ENCODE peak calls at places on chromosome 6, in four cellular contexts. X, J, I and S are unnamed samples.

GRCh38 chr6:150004101-150004782 is 21.1 kb downstream of the RAET1L start:
- DNase-seq in X (no peak), J (no peak), I (no peak), S (no peak)

GRCh38 chr6:53813096-53813495 is 18.3 kb downstream of the LRRC1 start:
- DNase-seq in X (no peak), J (no peak), I (no peak), S (no peak)

GRCh38 chr6:153958860-153959259 is 80.2 kb upstream of the OPRM1 start:
- DNase-seq in X (no peak), J (no peak), I (no peak), S (no peak)

GRCh38 chr6:5472583-5472982 is 211.3 kb downstream of the FARS2 start:
- DNase-seq in X (no peak), J (no peak), I (no peak), S (no peak)

GRCh38 chr6:11621119-11621518 is 83.6 kb downstream of the TMEM170B start:
- DNase-seq in X (no peak), J (no peak), I (no peak), S (no peak)

GRCh38 chr6:137241481-137242011 is 22.4 kb upstream of the IFNGR1 start:
- DNase-seq in X (no peak), J (peak), I (no peak), S (no peak)

GRCh38 chr6:75204959-75205775 is 686 bp downstream of the COL12A1 start:
- DNase-seq in X (no peak), J (no peak), I (no peak), S (no peak)

GRCh38 chr6:87791982-87792381 is 89.9 kb upstream of the AKIRIN2 start:
- DNase-seq in X (no peak), J (no peak), I (no peak), S (no peak)

GRCh38 chr6:125781307-125781868 is 9.4 kb upstream of the NCOA7 start:
- DNase-seq in X (peak), J (no peak), I (no peak), S (no peak)

GRCh38 chr6:100099189-100100074 is 105.4 kb upstream of the MCHR2 start:
- DNase-seq in X (peak), J (peak), I (peak), S (no peak)

GRCh38 chr6:135052939-135053338 is 1.7 kb downstream of the HBS1L start:
- DNase-seq in X (peak), J (no peak), I (no peak), S (no peak)

GRCh38 chr6:22322103-22322882 is 25.5 kb upstream of the PRL start:
- DNase-seq in X (no peak), J (no peak), I (no peak), S (no peak)

GRCh38 chr6:75207211-75207984 is 1.5 kb upstream of the COL12A1 start:
- DNase-seq in X (no peak), J (no peak), I (no peak), S (no peak)

GRCh38 chr6:135393289-135393688 is 104.3 kb downstream of the AHI1 start:
- DNase-seq in X (no peak), J (no peak), I (no peak), S (no peak)

GRCh38 chr6:159640722-159641482 is 52.1 kb downstream of the SOD2 start:
- DNase-seq in X (no peak), J (no peak), I (no peak), S (no peak)

GRCh38 chr6:73152998-73153757 is 72.1 kb downstream of the KHDC1L start:
- DNase-seq in X (no peak), J (no peak), I (no peak), S (no peak)

GRCh38 chr6:132179955-132180354 is 221.3 kb downstream of the MOXD1 start:
- DNase-seq in X (no peak), J (no peak), I (no peak), S (no peak)

GRCh38 chr6:50591135-50591534 is 122.2 kb upstream of the TFAP2D start:
- DNase-seq in X (no peak), J (no peak), I (no peak), S (no peak)

GRCh38 chr6:46501136-46502089 is 10.2 kb upstream of the RCAN2 start:
- DNase-seq in X (no peak), J (no peak), I (no peak), S (no peak)

DNA sequence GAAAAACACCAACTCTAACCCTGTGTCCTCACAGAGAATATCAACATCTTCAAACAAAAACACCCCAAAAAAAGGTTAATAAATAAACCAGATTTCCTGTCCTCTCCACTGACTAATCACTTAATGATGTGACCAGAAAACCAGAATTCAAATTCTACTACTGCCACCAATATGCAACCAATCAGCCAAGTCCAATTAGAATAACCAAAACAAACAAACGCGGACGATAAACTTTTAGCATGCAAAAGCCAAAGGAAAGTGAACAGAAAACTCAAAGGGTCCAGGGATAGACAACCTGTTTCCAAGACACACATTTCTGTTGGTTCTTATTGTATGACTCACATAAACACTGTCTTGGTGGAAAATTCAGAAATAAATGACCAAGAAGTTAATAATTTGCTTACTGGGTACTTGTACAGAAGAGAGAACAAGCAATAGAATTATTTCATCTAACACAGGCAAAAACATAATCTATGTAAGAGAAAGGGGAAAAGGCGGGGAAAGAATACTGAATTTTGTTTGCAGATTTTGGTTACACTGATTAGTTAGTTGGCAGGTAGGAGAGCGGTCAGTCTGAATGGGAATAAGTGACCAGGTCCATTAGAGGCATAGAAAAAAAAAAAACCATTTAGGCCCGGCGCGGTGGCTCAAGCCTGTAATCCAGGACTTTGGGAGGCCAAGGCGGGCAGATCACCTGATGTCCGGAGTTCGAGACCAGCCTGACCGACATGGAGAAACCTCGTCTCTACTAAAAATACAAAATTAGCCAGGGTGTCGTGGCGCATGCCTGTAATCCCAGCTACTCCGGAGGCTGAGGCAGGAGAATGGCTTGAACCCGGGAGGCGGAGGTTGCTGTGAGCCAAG is 34.1 kb downstream of the HFE start:
- DNase-seq in X (peak), J (peak), I (peak), S (no peak)
- H3K4me3 ChIP-seq in X (peak), J (peak), I (no peak), S (peak)

GRCh38 chr6:69138173-69138572 is 503.1 kb downstream of the ADGRB3 start:
- DNase-seq in X (no peak), J (no peak), I (no peak), S (no peak)
- TF ChIP-seq TCF7L2 in X (no peak), J (no peak), I (no peak), S (no peak)

GRCh38 chr6:36743032-36743431 is 45.4 kb downstream of the RAB44 start:
- DNase-seq in X (no peak), J (no peak), I (no peak), S (no peak)
- H3K4me3 ChIP-seq in X (no peak), J (no peak), I (no peak), S (no peak)

GRCh38 chr6:19137419-19138035 is 699.6 kb upstream of the ID4 start:
- DNase-seq in X (no peak), J (no peak), I (no peak), S (no peak)

DNA sequence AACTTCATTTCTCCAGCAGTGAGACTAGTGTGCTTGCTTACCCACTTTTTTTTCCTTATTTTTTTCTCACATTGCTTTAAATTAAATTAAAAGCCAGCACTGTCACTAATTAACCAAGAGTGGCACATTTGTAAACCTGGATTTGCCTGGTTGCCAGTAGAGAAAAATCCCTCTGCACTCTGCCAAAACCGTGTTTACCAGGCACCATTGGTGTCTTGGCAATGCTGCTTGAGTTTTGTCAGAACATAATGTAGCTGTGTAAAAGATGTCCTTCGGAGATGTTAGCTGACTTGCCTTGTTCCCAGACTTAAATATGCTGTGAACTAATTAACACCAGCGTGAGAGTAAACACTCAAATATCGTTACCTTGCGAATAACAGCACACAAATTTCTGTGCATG is 694.9 kb upstream of the ID4 start:
- DNase-seq in X (no peak), J (no peak), I (no peak), S (no peak)
- TF ChIP-seq TCF7L2 in X (no peak), J (no peak), I (no peak), S (no peak)

GRCh38 chr6:30164714-30165113 is 1.4 kb downstream of the TRIM15 start:
- DNase-seq in X (no peak), J (no peak), I (no peak), S (no peak)

GRCh38 chr6:30162265-30163089 is 869 bp upstream of the TRIM15 start:
- DNase-seq in X (no peak), J (no peak), I (no peak), S (no peak)

GRCh38 chr6:30160791-30161261 is at the start of gene TRIM10:
- DNase-seq in X (no peak), J (no peak), I (no peak), S (no peak)

GRCh38 chr6:30163918-30164654 is 740 bp downstream of the TRIM15 start:
- DNase-seq in X (no peak), J (no peak), I (no peak), S (no peak)

DNA sequence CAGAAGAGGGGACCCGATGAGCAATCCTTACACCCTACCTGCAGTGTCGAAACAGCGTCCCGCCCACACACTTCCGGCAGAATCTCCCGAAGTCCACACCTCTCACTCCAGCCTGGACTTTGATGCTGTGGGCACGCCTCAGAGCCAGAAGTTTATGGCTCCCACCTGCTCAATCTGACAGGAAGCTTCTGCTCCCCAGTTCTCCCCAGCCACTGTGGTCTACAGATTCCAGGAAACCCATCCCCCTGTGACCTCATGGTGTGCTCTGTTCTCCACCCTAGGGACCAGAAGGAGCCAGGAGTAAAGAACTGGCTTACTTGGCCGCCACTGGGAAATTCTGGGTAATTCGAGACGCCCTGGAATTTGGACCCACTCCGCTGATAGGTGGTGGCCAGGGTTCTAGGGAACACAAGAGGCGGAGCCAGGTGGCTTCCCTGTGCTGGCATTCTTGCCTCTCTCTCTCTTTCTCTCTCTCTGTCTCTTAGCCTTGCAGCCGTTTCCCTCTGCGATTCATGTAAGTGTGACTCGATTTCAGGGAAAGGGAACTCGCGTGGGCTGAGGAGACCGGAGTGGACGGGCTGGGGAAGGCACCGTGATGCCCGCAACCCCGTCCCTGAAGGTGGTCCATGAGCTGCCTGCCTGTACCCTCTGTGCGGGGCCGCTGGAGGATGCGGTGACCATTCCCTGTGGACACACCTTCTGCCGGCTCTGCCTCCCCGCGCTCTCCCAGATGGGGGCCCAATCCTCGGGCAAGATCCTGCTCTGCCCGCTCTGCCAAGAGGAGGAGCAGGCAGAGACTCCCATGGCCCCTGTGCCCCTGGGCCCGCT is at the start of gene TRIM15:
- DNase-seq in X (peak), J (peak), I (peak), S (no peak)
- H3K4me3 ChIP-seq in X (no peak), J (peak), I (peak), S (peak)

GRCh38 chr6:2072450-2072849 is 173.0 kb downstream of the GMDS start:
- DNase-seq in X (no peak), J (no peak), I (no peak), S (no peak)
- TF ChIP-seq TCF7L2 in X (no peak), J (no peak), I (no peak), S (no peak)

GRCh38 chr6:33018418-33018817 is 9.0 kb upstream of the HLA-DOA start:
- DNase-seq in X (no peak), J (no peak), I (no peak), S (no peak)
- H3K4me3 ChIP-seq in X (no peak), J (no peak), I (no peak), S (no peak)

DNA sequence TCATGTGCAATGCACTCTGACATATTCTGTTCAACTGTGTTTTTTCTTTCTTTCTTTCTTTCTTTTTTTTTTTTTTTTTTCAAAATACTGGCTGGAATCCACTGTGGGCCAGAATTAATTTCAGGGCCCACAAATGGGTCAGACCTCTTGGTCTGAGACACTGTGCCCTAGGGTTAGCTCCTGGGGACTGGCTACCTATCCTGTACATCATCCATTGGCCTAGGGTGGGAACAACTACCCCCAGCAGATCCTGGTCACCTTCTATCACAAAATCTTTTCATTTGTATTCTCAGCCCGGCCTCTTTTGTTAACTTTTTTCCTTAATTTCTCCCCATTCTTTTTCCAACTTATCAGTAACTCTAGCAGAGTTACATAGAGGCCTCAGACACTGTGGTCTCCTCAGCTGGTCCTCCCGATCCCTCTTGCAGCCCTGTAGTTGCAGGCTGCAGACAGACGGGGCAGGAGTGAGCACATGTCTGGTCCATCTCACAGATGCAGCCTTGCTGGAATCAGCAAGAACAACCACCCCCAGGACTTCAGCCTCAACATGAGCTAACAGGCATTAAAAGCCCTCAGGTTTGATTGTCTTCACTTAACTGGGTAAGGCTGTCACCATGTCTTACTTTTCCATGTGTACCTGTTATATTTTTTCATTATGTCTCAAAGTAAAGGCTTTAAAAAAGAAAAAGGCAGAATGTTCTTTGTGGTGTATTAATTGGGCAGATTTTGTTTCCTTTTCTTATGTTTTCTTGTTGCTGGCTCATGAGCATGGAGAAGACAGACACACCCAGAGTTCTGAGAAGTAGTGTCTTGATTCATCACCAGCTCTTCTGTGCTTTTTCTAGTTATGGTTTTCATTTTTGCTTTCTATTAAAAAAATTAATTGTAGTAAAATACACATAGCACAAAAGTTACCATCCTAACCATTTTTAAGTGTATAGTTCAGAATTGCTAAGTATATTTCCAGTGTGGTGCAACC is 41.2 kb downstream of the TXLNB start:
- DNase-seq in X (peak), J (peak), I (peak), S (no peak)
- TF ChIP-seq TCF7L2 in X (no peak), J (no peak), I (no peak), S (no peak)

GRCh38 chr6:106913111-106913510 is 61.4 kb downstream of the CD24 start:
- DNase-seq in X (no peak), J (no peak), I (no peak), S (no peak)

GRCh38 chr6:106913676-106914280 is 60.8 kb downstream of the CD24 start:
- DNase-seq in X (no peak), J (peak), I (no peak), S (no peak)

GRCh38 chr6:106916891-106917290 is 57.6 kb downstream of the CD24 start:
- DNase-seq in X (no peak), J (no peak), I (no peak), S (no peak)

GRCh38 chr6:106922626-106923025 is 51.9 kb downstream of the CD24 start:
- DNase-seq in X (no peak), J (no peak), I (no peak), S (no peak)

GRCh38 chr6:106918128-106918527 is 56.4 kb downstream of the CD24 start:
- DNase-seq in X (no peak), J (no peak), I (no peak), S (no peak)
- H3K4me3 ChIP-seq in X (no peak), J (no peak), I (no peak), S (no peak)

DNA sequence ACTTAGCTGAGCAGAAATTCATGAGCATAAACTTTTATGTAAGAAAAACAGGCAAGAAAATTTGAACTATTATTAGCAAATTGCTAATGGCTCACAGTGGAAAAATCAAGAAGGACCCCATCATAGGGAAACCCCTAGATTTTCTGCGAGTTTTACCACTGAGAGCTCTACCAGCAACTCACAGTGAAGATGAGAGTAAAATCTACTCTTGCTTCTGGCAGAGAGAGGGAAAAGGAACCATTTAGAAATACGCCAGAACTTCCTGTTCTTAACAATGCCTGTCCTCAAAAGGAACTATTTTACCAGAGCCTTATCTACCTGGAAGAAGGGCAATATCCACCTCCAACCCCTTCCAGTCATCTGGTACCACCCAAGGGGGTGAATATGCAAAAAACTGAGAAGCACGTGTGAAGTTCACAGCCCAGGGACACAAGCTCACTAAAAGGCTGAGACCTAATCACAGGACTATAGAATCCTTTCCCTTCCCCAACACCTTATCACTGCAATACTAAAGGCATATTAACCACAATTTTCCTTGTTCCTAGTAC is 34.4 kb upstream of the ASF1A start:
- DNase-seq in X (no peak), J (no peak), I (no peak), S (no peak)
- TF ChIP-seq TCF7L2 in X (no peak), J (no peak), I (no peak), S (no peak)